ENCODE peak calls at places on chromosomes 3 and 15, in four cellular contexts. One of them, this sample, is unnamed.

GRCh38 chr15:51801391-51801835 is 28.0 kb upstream of the TMOD3 start:
- DNase-seq in HL-60: no peak
- DNase-seq in K562: peak; percentile 34
- DNase-seq in GM12878: no peak
- DNase-seq in this sample: no peak

GRCh38 chr15:59295742-59296090 is 77.0 kb downstream of the MYO1E start:
- DNase-seq in HL-60: no peak
- DNase-seq in K562: no peak
- DNase-seq in GM12878: no peak
- DNase-seq in this sample: no peak

GRCh38 chr15:63833246-63833696 is 477 bp downstream of the HERC1 start:
- DNase-seq in HL-60: no peak
- DNase-seq in K562: peak; percentile 66
- DNase-seq in GM12878: no peak
- DNase-seq in this sample: peak; percentile 37

GRCh38 chr3:72641072-72641471 is 207.2 kb downstream of the SHQ1 start:
- DNase-seq in HL-60: no peak
- DNase-seq in K562: no peak
- DNase-seq in GM12878: no peak
- DNase-seq in this sample: no peak

GRCh38 chr3:139281096-139281495 is 62.7 kb upstream of the MRPS22 start:
- DNase-seq in HL-60: no peak
- DNase-seq in K562: no peak
- DNase-seq in GM12878: no peak
- DNase-seq in this sample: no peak

GRCh38 chr3:105334138-105334882 is 32.4 kb upstream of the ALCAM start:
- DNase-seq in HL-60: no peak
- DNase-seq in K562: no peak
- DNase-seq in GM12878: no peak
- DNase-seq in this sample: no peak

GRCh38 chr15:87713405-87713995 is 543.0 kb downstream of the NTRK3 start:
- DNase-seq in HL-60: no peak
- DNase-seq in K562: no peak
- DNase-seq in GM12878: no peak
- DNase-seq in this sample: no peak

GRCh38 chr3:36713904-36714303 is 50.4 kb downstream of the DCLK3 start:
- DNase-seq in HL-60: no peak
- DNase-seq in K562: no peak
- DNase-seq in GM12878: no peak
- DNase-seq in this sample: no peak

GRCh38 chr3:29201609-29202008 is 79.3 kb upstream of the RBMS3 start:
- DNase-seq in HL-60: no peak
- DNase-seq in K562: no peak
- DNase-seq in GM12878: no peak
- DNase-seq in this sample: no peak

GRCh38 chr3:39378092-39378491 is 5.1 kb upstream of the SLC25A38 start:
- DNase-seq in HL-60: no peak
- DNase-seq in K562: peak; percentile 59
- DNase-seq in GM12878: no peak
- DNase-seq in this sample: peak; percentile 33

GRCh38 chr15:34799149-34799824 is 3.9 kb upstream of the ACTC1 start:
- DNase-seq in HL-60: no peak
- DNase-seq in K562: peak; percentile 24
- DNase-seq in GM12878: no peak
- DNase-seq in this sample: no peak

GRCh38 chr3:102224171-102224570 is 210.6 kb upstream of the ZPLD1 start:
- DNase-seq in HL-60: no peak
- DNase-seq in K562: no peak
- DNase-seq in GM12878: no peak
- DNase-seq in this sample: no peak

GRCh38 chr3:172034786-172035685 is 4.3 kb upstream of the FNDC3B start:
- DNase-seq in HL-60: peak; percentile 26
- DNase-seq in K562: peak; percentile 46
- DNase-seq in GM12878: no peak
- DNase-seq in this sample: no peak

GRCh38 chr15:60301024-60301423 is 96.8 kb downstream of the ANXA2 start:
- DNase-seq in HL-60: no peak
- DNase-seq in K562: peak; percentile 15
- DNase-seq in GM12878: no peak
- DNase-seq in this sample: no peak

GRCh38 chr3:89314454-89314853 is 207.0 kb downstream of the EPHA3 start:
- DNase-seq in HL-60: peak; percentile 8
- DNase-seq in K562: no peak
- DNase-seq in GM12878: no peak
- DNase-seq in this sample: no peak

GRCh38 chr15:70149667-70150404 is 52.1 kb upstream of the TLE3 start:
- DNase-seq in HL-60: no peak
- DNase-seq in K562: peak; percentile 31
- DNase-seq in GM12878: no peak
- DNase-seq in this sample: no peak

GRCh38 chr15:61226313-61227250 is 2.5 kb downstream of the RORA start:
- DNase-seq in HL-60: no peak
- DNase-seq in K562: no peak
- DNase-seq in GM12878: no peak
- DNase-seq in this sample: no peak

GRCh38 chr3:131326307-131326706 is 55.3 kb upstream of the NUDT16 start:
- DNase-seq in HL-60: no peak
- DNase-seq in K562: no peak
- DNase-seq in GM12878: no peak
- DNase-seq in this sample: no peak

GRCh38 chr15:99165956-99166689 is 61.2 kb downstream of the SYNM start:
- DNase-seq in HL-60: no peak
- DNase-seq in K562: no peak
- DNase-seq in GM12878: no peak
- DNase-seq in this sample: no peak

GRCh38 chr3:146313411-146314111 is 62.7 kb upstream of the PLSCR4 start:
- DNase-seq in HL-60: no peak
- DNase-seq in K562: no peak
- DNase-seq in GM12878: no peak
- DNase-seq in this sample: no peak

GRCh38 chr3:150511096-150511670 is 35.1 kb downstream of the SERP1 start:
- DNase-seq in HL-60: no peak
- DNase-seq in K562: no peak
- DNase-seq in GM12878: no peak
- DNase-seq in this sample: no peak

GRCh38 chr3:133113526-133113925 is 75.3 kb downstream of the TMEM108 start:
- DNase-seq in HL-60: no peak
- DNase-seq in K562: no peak
- DNase-seq in GM12878: no peak
- DNase-seq in this sample: no peak

GRCh38 chr15:58775402-58775801 is 4.3 kb downstream of the MINDY2 start:
- DNase-seq in HL-60: no peak
- DNase-seq in K562: no peak
- DNase-seq in GM12878: no peak
- DNase-seq in this sample: no peak

GRCh38 chr3:54817628-54818027 is 110.2 kb downstream of the LRTM1 start:
- DNase-seq in HL-60: no peak
- DNase-seq in K562: no peak
- DNase-seq in GM12878: no peak
- DNase-seq in this sample: no peak

GRCh38 chr3:93867425-93867824 is 106.3 kb downstream of the PROS1 start:
- DNase-seq in HL-60: no peak
- DNase-seq in K562: peak; percentile 4
- DNase-seq in GM12878: no peak
- DNase-seq in this sample: no peak

GRCh38 chr15:52735231-52736089 is 54.7 kb downstream of the ONECUT1 start:
- DNase-seq in HL-60: no peak
- DNase-seq in K562: peak; percentile 77
- DNase-seq in GM12878: peak; percentile 64
- DNase-seq in this sample: peak; percentile 54

GRCh38 chr3:62201438-62202035 is 171.8 kb downstream of the FEZF2 start:
- DNase-seq in HL-60: no peak
- DNase-seq in K562: peak; percentile 36
- DNase-seq in GM12878: no peak
- DNase-seq in this sample: peak; percentile 26

GRCh38 chr3:17088602-17089313 is 204.0 kb downstream of the PLCL2 start:
- DNase-seq in HL-60: no peak
- DNase-seq in K562: no peak
- DNase-seq in GM12878: no peak
- DNase-seq in this sample: no peak

GRCh38 chr15:85581495-85581894 is 201.1 kb downstream of the AKAP13 start:
- DNase-seq in HL-60: no peak
- DNase-seq in K562: no peak
- DNase-seq in GM12878: no peak
- DNase-seq in this sample: no peak

GRCh38 chr15:85582076-85582718 is 201.8 kb downstream of the AKAP13 start:
- DNase-seq in HL-60: no peak
- DNase-seq in K562: no peak
- DNase-seq in GM12878: peak; percentile 34
- DNase-seq in this sample: no peak

GRCh38 chr15:85579957-85580694 is 199.7 kb downstream of the AKAP13 start:
- DNase-seq in HL-60: no peak
- DNase-seq in K562: no peak
- DNase-seq in GM12878: no peak
- DNase-seq in this sample: no peak

GRCh38 chr15:85580914-85581313 is 200.5 kb downstream of the AKAP13 start:
- DNase-seq in HL-60: no peak
- DNase-seq in K562: no peak
- DNase-seq in GM12878: no peak
- DNase-seq in this sample: no peak

DNA sequence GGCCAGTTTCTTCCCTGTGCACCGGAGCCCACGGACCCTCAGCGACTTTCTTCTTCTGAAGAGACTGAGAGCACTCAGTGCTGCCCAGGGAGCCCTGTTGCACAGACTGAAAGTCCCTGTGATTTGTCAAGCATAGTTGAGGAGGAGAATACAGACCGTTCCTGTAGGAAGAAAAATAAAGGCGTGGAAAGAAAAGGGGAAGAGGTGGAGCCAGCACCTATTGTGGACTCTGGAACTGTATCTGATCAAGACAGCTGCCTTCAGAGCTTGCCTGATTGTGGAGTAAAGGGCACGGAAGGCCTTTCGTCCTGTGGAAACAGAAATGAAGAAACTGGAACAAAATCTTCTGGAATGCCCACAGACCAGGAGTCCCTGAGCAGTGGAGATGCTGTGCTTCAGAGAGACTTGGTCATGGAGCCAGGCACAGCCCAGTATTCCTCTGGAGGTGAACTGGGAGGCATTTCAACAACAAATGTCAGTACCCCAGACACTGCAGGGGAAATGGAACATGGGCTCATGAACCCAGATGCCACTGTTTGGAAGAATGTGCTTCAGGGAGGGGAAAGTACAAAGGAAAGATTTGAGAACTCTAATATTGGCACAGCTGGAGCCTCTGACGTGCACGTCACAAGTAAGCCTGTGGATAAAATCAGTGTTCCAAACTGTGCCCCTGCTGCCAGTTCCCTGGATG is 198.8 kb downstream of the AKAP13 start:
- DNase-seq in HL-60: no peak
- DNase-seq in K562: no peak
- DNase-seq in GM12878: no peak
- DNase-seq in this sample: no peak
- TF ChIP-seq POLR2AphosphoS5 in HL-60: no peak
- TF ChIP-seq POLR2AphosphoS5 in K562: no peak
- TF ChIP-seq POLR2AphosphoS5 in GM12878: no peak
- TF ChIP-seq POLR2AphosphoS5 in this sample: no peak

DNA sequence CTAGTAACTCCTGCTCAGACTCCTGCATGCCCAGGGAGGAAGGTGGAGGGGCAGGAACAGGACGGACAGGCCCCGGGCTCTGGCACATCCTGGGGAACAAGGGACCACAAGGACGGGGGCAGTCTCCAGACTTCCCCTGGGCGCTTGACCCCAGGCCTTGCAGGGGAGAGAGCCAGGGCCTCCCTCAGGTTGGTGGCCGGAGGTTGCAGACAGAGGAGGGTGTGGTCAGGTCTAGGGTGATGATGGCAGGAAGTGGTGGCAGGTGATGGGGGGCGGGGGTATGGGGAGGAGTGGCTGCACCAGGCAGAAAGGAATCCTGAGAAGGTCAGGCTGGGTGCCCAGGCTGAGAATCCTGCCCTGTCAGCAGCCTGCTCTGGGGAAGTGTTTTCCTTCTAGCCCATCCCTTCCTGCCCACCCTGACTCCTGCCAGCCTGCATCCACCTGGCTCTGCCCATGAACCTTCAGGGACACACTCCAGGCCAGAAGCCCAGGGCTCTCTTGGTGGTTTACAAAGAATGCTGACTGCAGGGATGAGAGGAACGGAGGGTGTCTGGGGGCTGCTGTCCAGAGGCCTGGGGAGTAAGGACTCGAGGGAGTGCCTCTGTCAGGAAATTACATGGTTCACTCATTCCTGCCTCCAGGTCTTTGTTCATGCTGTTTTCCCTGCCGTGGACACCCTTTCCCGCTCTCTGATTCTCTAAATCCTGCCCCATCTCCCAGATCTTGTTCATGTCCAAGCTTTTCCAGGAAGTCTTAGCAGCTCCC is 15.8 kb downstream of the LOXL1 start:
- DNase-seq in HL-60: no peak
- DNase-seq in K562: no peak
- DNase-seq in GM12878: no peak
- DNase-seq in this sample: no peak
- TF ChIP-seq SPI1 in HL-60: no peak
- TF ChIP-seq SPI1 in K562: no peak
- TF ChIP-seq SPI1 in GM12878: no peak
- TF ChIP-seq SPI1 in this sample: no peak

GRCh38 chr3:192892981-192893827 is 24.5 kb downstream of the MB21D2 start:
- DNase-seq in HL-60: no peak
- DNase-seq in K562: no peak
- DNase-seq in GM12878: peak; percentile 94
- DNase-seq in this sample: peak; percentile 32
- TF ChIP-seq POLR2AphosphoS5 in HL-60: no peak
- TF ChIP-seq POLR2AphosphoS5 in K562: no peak
- TF ChIP-seq POLR2AphosphoS5 in GM12878: peak; percentile 50
- TF ChIP-seq POLR2AphosphoS5 in this sample: no peak

GRCh38 chr3:14413381-14414071 is 11.1 kb downstream of the SLC6A6 start:
- DNase-seq in HL-60: no peak
- DNase-seq in K562: no peak
- DNase-seq in GM12878: no peak
- DNase-seq in this sample: no peak
- TF ChIP-seq SPI1 in HL-60: no peak
- TF ChIP-seq SPI1 in K562: no peak
- TF ChIP-seq SPI1 in GM12878: no peak
- TF ChIP-seq SPI1 in this sample: no peak

DNA sequence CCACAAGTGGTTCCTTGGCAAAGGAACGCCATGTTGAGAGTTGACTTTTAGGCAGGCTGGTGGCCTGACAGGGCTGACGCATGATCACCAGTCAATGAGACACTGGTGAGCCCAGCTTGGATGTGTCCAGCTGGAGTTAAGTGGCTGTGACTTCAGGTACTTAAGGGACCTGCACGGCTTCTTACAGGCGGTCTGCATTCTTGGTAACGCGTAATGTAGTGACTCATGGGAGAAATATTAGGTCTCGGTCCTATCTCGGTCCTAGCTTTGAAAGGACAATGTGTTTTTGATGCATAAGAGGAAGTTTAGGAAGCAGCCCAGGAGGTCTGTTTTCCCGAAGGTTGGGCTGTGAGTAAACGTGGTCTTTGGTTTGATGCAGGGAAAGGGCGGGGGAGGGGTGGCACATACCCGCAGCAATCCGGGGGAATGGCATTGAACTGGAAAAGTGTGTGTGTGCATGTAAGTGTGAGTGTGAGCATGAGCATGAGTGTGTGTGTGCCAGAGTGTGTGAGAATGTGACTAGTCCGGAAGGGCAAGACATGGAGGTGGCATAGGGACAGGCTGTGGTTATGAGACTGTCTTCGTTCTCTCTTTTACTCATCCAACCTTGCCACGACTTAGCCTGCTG is 55.3 kb downstream of the FAM43A start:
- DNase-seq in HL-60: no peak
- DNase-seq in K562: no peak
- DNase-seq in GM12878: no peak
- DNase-seq in this sample: no peak
- TF ChIP-seq POLR2AphosphoS5 in HL-60: no peak
- TF ChIP-seq POLR2AphosphoS5 in K562: no peak
- TF ChIP-seq POLR2AphosphoS5 in GM12878: no peak
- TF ChIP-seq POLR2AphosphoS5 in this sample: no peak

GRCh38 chr15:38683382-38684242 is 119.0 kb upstream of the RASGRP1 start:
- DNase-seq in HL-60: no peak
- DNase-seq in K562: peak; percentile 28
- DNase-seq in GM12878: no peak
- DNase-seq in this sample: peak; percentile 11
- TF ChIP-seq SPI1 in HL-60: no peak
- TF ChIP-seq SPI1 in K562: no peak
- TF ChIP-seq SPI1 in GM12878: no peak
- TF ChIP-seq SPI1 in this sample: no peak